ENCODE peak calls at places on chromosomes 6 and 20, in five cellular contexts. U, W, N, L and Z are unnamed samples.

GRCh38 chr20:51043811-51044210 is 20.9 kb upstream of the KCNG1 start:
- DNase-seq in U (no peak), W (no peak), N (no peak), L (no peak), Z (no peak)

GRCh38 chr20:58692579-58693225 is at the start of gene NPEPL1:
- DNase-seq in U (no peak), W (no peak), N (no peak), L (peak; percentile 68), Z (no peak)

GRCh38 chr20:63223121-63223825 is 7.3 kb upstream of the YTHDF1 start:
- DNase-seq in U (peak; percentile 73), W (no peak), N (no peak), L (no peak), Z (peak; percentile 58)

GRCh38 chr20:845226-845868 is 11.8 kb downstream of the FAM110A start:
- DNase-seq in U (no peak), W (no peak), N (no peak), L (no peak), Z (no peak)

GRCh38 chr6:20260360-20260759 is 48.1 kb upstream of the MBOAT1 start:
- DNase-seq in U (no peak), W (no peak), N (no peak), L (no peak), Z (no peak)

GRCh38 chr20:63955281-63955845 is 853 bp downstream of the UCKL1 start:
- DNase-seq in U (peak; percentile 33), W (no peak), N (no peak), L (no peak), Z (peak; percentile 33)

GRCh38 chr6:29834564-29835436 is 7.2 kb downstream of the HLA-G start:
- DNase-seq in U (no peak), W (no peak), N (no peak), L (no peak), Z (peak; percentile 44)

GRCh38 chr6:156618600-156619205 is 158.5 kb upstream of the ARID1B start:
- DNase-seq in U (no peak), W (peak; percentile 7), N (no peak), L (no peak), Z (peak; percentile 56)

GRCh38 chr20:15039088-15039762 is 701.8 kb upstream of the FLRT3 start:
- DNase-seq in U (no peak), W (no peak), N (no peak), L (no peak), Z (no peak)

DNA sequence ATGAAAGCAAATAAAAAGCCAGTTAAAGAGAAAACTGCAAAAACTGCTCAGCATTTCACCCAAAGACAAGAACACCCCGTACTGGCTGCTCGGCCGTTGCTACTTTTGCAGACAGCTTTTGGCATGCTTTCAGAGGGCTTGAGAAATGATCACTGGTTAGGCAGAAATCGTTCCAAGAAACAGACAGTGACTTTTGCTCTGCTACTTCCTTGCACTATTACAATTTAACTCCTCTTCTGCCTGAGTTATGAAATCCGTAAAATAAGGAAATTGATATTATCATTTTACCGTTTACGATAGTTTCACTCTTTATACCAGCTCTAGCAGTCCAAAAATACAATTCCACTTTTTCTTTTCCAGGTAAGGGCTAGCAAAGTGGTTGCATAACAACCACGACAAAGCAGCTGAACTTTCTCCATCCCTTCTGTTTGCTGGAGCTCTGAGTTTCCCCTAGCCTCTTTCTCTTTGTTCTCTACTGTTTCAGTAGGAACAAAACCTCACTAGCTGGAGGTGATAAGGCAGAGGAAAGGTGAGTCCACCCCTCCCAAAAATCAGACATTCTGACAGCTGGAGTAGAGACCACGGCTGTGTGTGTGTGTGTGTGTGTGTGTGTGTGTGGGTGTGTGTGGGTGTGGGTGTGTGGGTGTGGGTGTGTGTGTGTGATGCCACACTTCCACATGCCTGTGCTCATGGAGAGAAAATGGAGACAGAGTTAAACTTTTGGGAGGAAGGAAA is 191.8 kb upstream of the RREB1 start:
- DNase-seq in U (no peak), W (no peak), N (no peak), L (no peak), Z (no peak)
- TF ChIP-seq SUZ12 in U (no peak), W (no peak), N (no peak), L (no peak), Z (no peak)

DNA sequence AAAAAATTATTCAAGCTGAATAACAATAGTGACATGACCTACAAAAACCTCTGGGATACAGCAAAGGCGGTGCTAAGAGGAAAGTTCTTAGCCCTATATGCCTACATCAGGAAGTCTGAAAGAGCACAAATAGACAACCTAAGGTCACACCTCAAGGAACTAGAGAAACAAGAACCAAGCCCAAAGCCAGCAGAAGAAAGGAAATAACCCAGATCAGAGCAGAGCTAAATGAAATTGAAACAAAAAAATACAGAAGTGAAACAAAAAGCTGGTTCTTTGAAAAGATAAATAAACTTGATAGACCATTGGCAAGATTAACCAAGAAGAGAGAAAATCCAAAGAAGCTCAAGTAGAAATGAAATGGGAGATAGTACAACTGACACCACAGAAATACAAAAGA is 47.6 kb upstream of the NOTCH4 start:
- DNase-seq in U (no peak), W (no peak), N (no peak), L (no peak), Z (no peak)
- TF ChIP-seq SUZ12 in U (no peak), W (no peak), N (no peak), L (no peak), Z (no peak)

GRCh38 chr6:74199146-74199680 is 503.2 kb downstream of the CD109 start:
- DNase-seq in U (no peak), W (no peak), N (no peak), L (no peak), Z (no peak)
- TF ChIP-seq SUZ12 in U (no peak), W (no peak), N (no peak), L (no peak), Z (no peak)

GRCh38 chr6:18451756-18452155 is 64.6 kb downstream of the RNF144B start:
- DNase-seq in U (no peak), W (no peak), N (no peak), L (no peak), Z (no peak)

GRCh38 chr6:18454446-18454845 is 67.3 kb downstream of the RNF144B start:
- DNase-seq in U (no peak), W (no peak), N (no peak), L (no peak), Z (no peak)

DNA sequence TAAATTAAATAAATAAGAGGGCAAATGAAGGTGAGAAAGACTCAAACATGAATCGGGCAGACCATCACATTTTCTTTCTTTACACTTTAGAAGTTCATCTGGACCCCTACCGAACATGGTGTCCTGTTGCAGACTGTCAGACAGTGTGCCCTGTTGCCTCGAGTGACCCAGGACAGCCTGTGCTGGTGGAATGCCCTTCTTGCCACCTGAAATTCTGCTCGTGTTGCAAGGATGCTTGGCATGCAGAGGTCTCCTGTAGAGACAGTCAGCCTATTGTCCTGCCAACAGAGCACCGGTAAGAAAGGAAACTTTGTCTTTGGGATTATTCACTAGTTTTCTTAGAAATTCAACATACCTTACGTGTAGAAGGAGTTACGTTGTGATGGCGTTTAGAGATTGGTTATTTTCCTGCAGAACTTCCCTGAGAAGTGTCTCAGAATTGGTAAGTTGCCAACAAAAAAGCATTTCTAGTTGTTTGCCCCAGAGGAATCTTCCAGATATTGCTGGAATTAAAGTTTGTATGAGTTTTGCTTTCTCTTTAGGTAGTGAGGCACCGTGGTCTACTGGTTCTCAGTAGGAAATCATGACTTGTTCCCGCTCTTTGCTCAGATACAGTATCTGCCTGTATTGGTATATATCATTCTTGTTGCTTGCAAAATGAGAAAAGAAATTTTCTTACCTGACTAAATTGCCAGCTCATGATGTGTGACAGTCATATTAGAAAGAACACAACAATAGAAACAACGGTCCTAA is 70.1 kb downstream of the RNF144B start:
- DNase-seq in U (no peak), W (no peak), N (no peak), L (no peak), Z (no peak)
- TF ChIP-seq SUZ12 in U (no peak), W (no peak), N (no peak), L (no peak), Z (no peak)

DNA sequence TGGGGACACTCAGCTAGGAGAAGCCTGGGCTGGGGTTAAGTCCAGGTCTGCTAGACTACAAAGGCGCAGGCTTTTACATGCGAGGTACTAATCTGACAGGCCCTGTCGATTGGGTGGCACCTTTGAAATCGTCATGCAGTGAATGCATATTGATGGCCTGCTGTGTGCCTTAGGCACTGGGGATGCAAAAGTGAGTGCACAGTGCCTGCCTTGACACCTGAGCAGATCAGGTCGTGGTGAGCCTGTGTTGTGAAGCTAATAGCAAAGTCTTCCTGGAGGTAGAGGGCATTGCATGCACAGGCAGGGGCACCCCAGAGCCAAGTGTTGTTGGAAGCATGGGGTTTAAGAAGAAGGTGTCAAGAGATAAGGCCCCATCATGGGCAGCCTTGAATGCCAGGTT is 16.9 kb downstream of the LRRC1 start:
- DNase-seq in U (no peak), W (no peak), N (no peak), L (no peak), Z (no peak)
- TF ChIP-seq SUZ12 in U (no peak), W (no peak), N (no peak), L (no peak), Z (no peak)